ENCODE peak calls at places on chromosomes 7 and 10, in eight cellular contexts. F is NCI-H2081, Y is AG08396, D is HAP-1, K is left ventricle myocardium inferior, E is GM23248, V is RPMI7951, A is neural crest cell. I is an unnamed sample.

GRCh38 chr7:47266131-47266706 is 315.7 kb downstream of the TNS3 start:
- DNase-seq in F (peak; percentile 69), Y (peak; percentile 73), D (peak; percentile 77), K (peak; percentile 44), E (peak; percentile 76), V (peak; percentile 83), A (peak; percentile 70), I (peak; percentile 75)

GRCh38 chr7:22582860-22583640 is 83.1 kb upstream of the STEAP1B start:
- DNase-seq in F (no peak), Y (peak; percentile 59), D (peak; percentile 33), K (no peak), E (peak; percentile 74), V (peak; percentile 94), A (no peak), I (peak; percentile 95)

GRCh38 chr10:124306922-124307371 is 111.8 kb downstream of the OAT start:
- DNase-seq in F (no peak), Y (no peak), D (no peak), K (no peak), E (peak; percentile 14), V (peak; percentile 69), A (no peak), I (no peak)

GRCh38 chr10:44520651-44521050 is 135.8 kb upstream of the CXCL12 start:
- DNase-seq in F (no peak), Y (no peak), D (no peak), K (no peak), E (peak; percentile 47), V (no peak), A (no peak), I (peak; percentile 30)

GRCh38 chr10:108184129-108184528 is 1019.6 kb upstream of the SORCS1 start:
- DNase-seq in F (no peak), Y (no peak), D (no peak), K (no peak), E (peak; percentile 20), V (peak; percentile 14), A (no peak), I (no peak)

GRCh38 chr7:69192134-69192533 is 406.1 kb upstream of the AUTS2 start:
- DNase-seq in F (no peak), Y (no peak), D (no peak), K (no peak), E (no peak), V (no peak), A (no peak), I (no peak)

GRCh38 chr7:128728608-128729007 is 10.6 kb upstream of the CALU start:
- DNase-seq in F (no peak), Y (no peak), D (no peak), K (no peak), E (peak; percentile 49), V (peak; percentile 84), A (no peak), I (peak; percentile 33)

GRCh38 chr10:66627156-66627555 is 298.7 kb upstream of the LRRTM3 start:
- DNase-seq in F (peak; percentile 8), Y (no peak), D (peak; percentile 61), K (no peak), E (no peak), V (peak; percentile 1), A (no peak), I (no peak)

GRCh38 chr7:151117565-151117964 is 31.3 kb downstream of the AGAP3 start:
- DNase-seq in F (no peak), Y (no peak), D (no peak), K (no peak), E (no peak), V (no peak), A (no peak), I (no peak)

GRCh38 chr7:92691578-92691977 is 101.4 kb upstream of the FAM133B start:
- DNase-seq in F (peak; percentile 36), Y (no peak), D (peak; percentile 24), K (no peak), E (peak; percentile 77), V (peak; percentile 73), A (no peak), I (peak; percentile 81)

GRCh38 chr10:112182808-112183328 is 697 bp downstream of the GPAM start:
- DNase-seq in F (no peak), Y (no peak), D (peak; percentile 11), K (no peak), E (no peak), V (no peak), A (no peak), I (no peak)

GRCh38 chr7:70143089-70144044 is 545.1 kb downstream of the AUTS2 start:
- DNase-seq in F (peak; percentile 76), Y (no peak), D (no peak), K (no peak), E (peak; percentile 75), V (peak; percentile 15), A (no peak), I (peak; percentile 5)